ENCODE peak calls at places on chromosome 11, in four cellular contexts. X is activated gamma-delta T cell treated with Interleukin-2 at 50 U/mL for 16 hours, Q is astrocyte of the hippocampus, N is NCI-H345. V is an unnamed sample.
A peak's percentile ranks its signal among the peaks of the same experiment; 100 is the strongest.

GRCh38 chr11:66081505-66081904 is 11.4 kb downstream of the PACS1 start:
- DNase-seq in Q (peak; percentile 47), X (peak; percentile 78), N (peak; percentile 8), V (peak; percentile 62)

GRCh38 chr11:134388590-134388989 is 23.5 kb downstream of the B3GAT1 start:
- DNase-seq in Q (no peak), X (no peak), N (peak; percentile 43), V (no peak)

GRCh38 chr11:19419813-19420212 is 179.1 kb upstream of the E2F8 start:
- DNase-seq in X (no peak), Q (no peak), N (no peak), V (peak; percentile 92)

GRCh38 chr11:117273550-117274289 is 17.4 kb upstream of the BACE1-AS start:
- DNase-seq in N (no peak), X (no peak), Q (peak; percentile 83), V (peak; percentile 79)

GRCh38 chr11:76090821-76091220 is 115.5 kb downstream of the WNT11 start:
- DNase-seq in Q (no peak), X (no peak), N (no peak), V (no peak)

GRCh38 chr11:131745405-131745804 is 375.0 kb downstream of the NTM start:
- DNase-seq in Q (peak; percentile 31), N (no peak), X (no peak), V (no peak)

GRCh38 chr11:77088236-77089003 is 14.2 kb upstream of the OMP start:
- DNase-seq in Q (no peak), N (no peak), X (no peak), V (no peak)

GRCh38 chr11:102708654-102709053 is 3.1 kb upstream of the MMP27 start:
- DNase-seq in X (no peak), Q (no peak), N (no peak), V (no peak)

GRCh38 chr11:119602745-119603373 is 126.1 kb downstream of the NECTIN1 start:
- DNase-seq in X (no peak), N (no peak), Q (no peak), V (no peak)

GRCh38 chr11:12187399-12187798 is 77.0 kb downstream of the MICAL2 start:
- DNase-seq in N (no peak), X (no peak), Q (peak; percentile 86), V (no peak)

GRCh38 chr11:102983491-102983890 is 28.0 kb upstream of the MMP13 start:
- DNase-seq in Q (no peak), X (no peak), N (no peak), V (no peak)